ENCODE peak calls at places on chromosomes 4 and X, in five cellular contexts. B is GM23338, T is neural progenitor cell, K is GM23248, C is MM.1S. U is an unnamed sample.

GRCh38 chr4:149980941-149981340 is 97.3 kb upstream of the DCLK2 start:
- DNase-seq in T (peak; percentile 55), K (peak; percentile 62), B (peak; percentile 59), C (peak; percentile 62), U (peak; percentile 43)

GRCh38 chrX:16785247-16786138 is 773 bp upstream of the TXLNG start:
- DNase-seq in T (peak; percentile 39), C (peak; percentile 11), K (peak; percentile 18), B (peak; percentile 6), U (peak; percentile 10)

GRCh38 chrX:1212532-1212931 is at the start of gene CRLF2:
- DNase-seq in C (peak; percentile 37), B (no peak), T (no peak), K (peak; percentile 9), U (peak; percentile 44)

GRCh38 chrX:34521563-34521962 is 135.5 kb downstream of the TMEM47 start:
- DNase-seq in C (no peak), K (peak; percentile 6), B (peak; percentile 52), T (peak; percentile 55), U (no peak)

GRCh38 chr4:38529189-38530115 is 134.5 kb upstream of the KLF3 start:
- DNase-seq in T (no peak), C (no peak), B (peak; percentile 8), K (no peak), U (peak; percentile 61)

GRCh38 chr4:16661813-16662212 is 236.6 kb downstream of the LDB2 start:
- DNase-seq in K (no peak), C (no peak), T (no peak), B (peak; percentile 33), U (no peak)

GRCh38 chr4:7424553-7425111 is 10.1 kb downstream of the PSAPL1 start:
- DNase-seq in B (no peak), C (no peak), K (no peak), T (no peak), U (no peak)

GRCh38 chr4:168076989-168077725 is 15.2 kb upstream of the ANXA10 start:
- DNase-seq in C (peak; percentile 62), B (peak; percentile 75), T (peak; percentile 75), K (peak; percentile 69), U (peak; percentile 52)

GRCh38 chr4:127601029-127601428 is 31.7 kb upstream of the INTU start:
- DNase-seq in C (no peak), B (no peak), T (no peak), K (peak; percentile 69), U (no peak)

GRCh38 chr4:93657527-93657926 is 171.0 kb upstream of the ATOH1 start:
- DNase-seq in C (no peak), K (no peak), B (no peak), T (peak; percentile 5), U (no peak)

GRCh38 chr4:156827519-156827918 is 144.1 kb downstream of the PDGFC start:
- DNase-seq in T (no peak), B (no peak), C (no peak), K (peak; percentile 8), U (no peak)

GRCh38 chrX:37437160-37437559 is 88.0 kb downstream of the PRRG1 start:
- DNase-seq in C (no peak), T (no peak), K (no peak), B (no peak), U (no peak)

GRCh38 chrX:20663287-20663686 is 396.6 kb upstream of the RPS6KA3 start:
- DNase-seq in K (no peak), T (no peak), C (no peak), B (no peak), U (no peak)

GRCh38 chr4:1237981-1238675 is 10.8 kb downstream of the CTBP1 start:
- DNase-seq in K (no peak), T (no peak), B (peak; percentile 0), C (no peak), U (no peak)

GRCh38 chrX:39491548-39492297 is 606.0 kb downstream of the BCOR start:
- DNase-seq in C (peak; percentile 6), B (no peak), K (no peak), T (no peak), U (peak; percentile 11)

GRCh38 chr4:67891645-67892044 is 7.8 kb upstream of the TMPRSS11D start:
- DNase-seq in B (no peak), T (no peak), C (no peak), K (no peak), U (no peak)

GRCh38 chr4:41160010-41160789 is 54.1 kb downstream of the APBB2 start:
- DNase-seq in B (no peak), T (no peak), K (peak; percentile 90), C (no peak), U (no peak)

GRCh38 chrX:124211312-124211942 is 121.0 kb upstream of the TEX13D start:
- DNase-seq in T (peak; percentile 50), C (peak; percentile 48), K (peak; percentile 48), B (peak; percentile 68), U (peak; percentile 60)

GRCh38 chr4:132227349-132228165 is 921.5 kb upstream of the PCDH10 start:
- DNase-seq in B (peak; percentile 80), K (peak; percentile 51), T (peak; percentile 88), C (no peak), U (no peak)

GRCh38 chr4:3269105-3269927 is 20.4 kb downstream of the MSANTD1 start:
- DNase-seq in K (no peak), T (peak; percentile 1), C (no peak), B (no peak), U (no peak)

GRCh38 chr4:158496030-158496741 is 25.5 kb upstream of the RXFP1 start:
- DNase-seq in C (peak; percentile 38), B (peak; percentile 89), K (peak; percentile 4), T (peak; percentile 76), U (peak; percentile 14)

GRCh38 chr4:71231073-71231752 is 107.6 kb upstream of the SLC4A4 start:
- DNase-seq in C (peak; percentile 74), T (peak; percentile 17), K (peak; percentile 67), B (peak; percentile 16), U (no peak)

GRCh38 chrX:9538544-9539045 is 73.7 kb downstream of the TBL1X start:
- DNase-seq in T (no peak), B (no peak), K (no peak), C (no peak), U (no peak)

GRCh38 chrX:136931661-136932060 is 51.1 kb upstream of the RBMX start:
- DNase-seq in C (no peak), B (no peak), T (no peak), K (no peak), U (no peak)

GRCh38 chrX:75276666-75277065 is 2.8 kb downstream of the UPRT start:
- DNase-seq in T (no peak), C (no peak), B (no peak), K (no peak), U (no peak)

GRCh38 chr4:56698329-56698728 is 17.2 kb upstream of the HOPX start:
- DNase-seq in C (no peak), K (peak; percentile 7), B (no peak), T (no peak), U (no peak)

GRCh38 chr4:107391630-107392028 is 328.4 kb downstream of the PAPSS1 start:
- DNase-seq in K (peak; percentile 20), T (no peak), C (no peak), B (no peak), U (no peak)

GRCh38 chr4:4574792-4575191 is 32.9 kb upstream of the STX18 start:
- DNase-seq in K (peak; percentile 86), C (no peak), T (peak; percentile 28), B (peak; percentile 23), U (no peak)

GRCh38 chr4:12562476-12562875 is 921.7 kb downstream of the RAB28 start:
- DNase-seq in C (no peak), K (no peak), B (no peak), T (no peak), U (no peak)

GRCh38 chrX:48589482-48590162 is 7.7 kb upstream of the WDR13 start:
- DNase-seq in T (no peak), C (no peak), K (no peak), B (no peak), U (no peak)

GRCh38 chrX:48974033-48974432 is 2.4 kb upstream of the KCND1 start:
- DNase-seq in B (no peak), K (no peak), T (no peak), C (no peak), U (no peak)

GRCh38 chr4:13522282-13523104 is 21.8 kb downstream of the NKX3-2 start:
- DNase-seq in C (no peak), T (no peak), B (peak; percentile 81), K (no peak), U (no peak)

GRCh38 chr4:113012122-113012725 is 37.2 kb upstream of the ANK2 start:
- DNase-seq in K (no peak), C (no peak), T (no peak), B (no peak), U (no peak)

GRCh38 chr4:3845744-3846429 is 79.7 kb downstream of the ADRA2C start:
- DNase-seq in K (no peak), T (no peak), C (no peak), B (no peak), U (no peak)

GRCh38 chr4:18077808-18078207 is 56.3 kb upstream of the LCORL start:
- DNase-seq in B (no peak), T (no peak), K (no peak), C (peak; percentile 56), U (no peak)

GRCh38 chrX:84044051-84044450 is 143.9 kb downstream of the RPS6KA6 start:
- DNase-seq in B (no peak), C (no peak), K (no peak), T (no peak), U (no peak)

DNA sequence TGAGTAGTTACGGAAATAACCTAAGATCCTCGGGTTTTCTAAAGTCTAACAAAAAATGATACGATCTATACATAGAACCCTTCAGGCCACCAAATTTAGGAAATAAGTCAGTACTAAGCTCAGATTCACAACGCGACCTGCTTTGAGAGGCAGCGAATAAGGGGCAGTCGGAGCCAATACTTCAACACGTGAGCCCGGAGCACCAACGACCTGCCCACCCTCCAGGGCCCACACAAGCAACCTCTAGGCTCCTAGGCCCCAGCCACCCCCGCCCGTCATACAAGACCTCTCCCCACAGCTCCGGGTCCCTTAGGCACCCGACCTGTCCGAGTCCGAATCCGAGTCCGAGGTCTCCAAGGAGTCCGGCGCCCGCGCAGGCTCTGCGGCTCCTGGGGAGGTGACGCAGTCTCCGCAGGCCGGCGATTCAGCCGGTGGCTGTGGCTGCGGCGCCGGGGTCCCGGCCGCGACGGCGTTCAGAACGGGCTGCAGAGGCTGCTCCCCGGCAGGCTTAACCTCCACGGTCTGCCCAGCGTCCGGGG is 580 bp downstream of the NAF1 start:
- DNase-seq in T (peak; percentile 83), K (peak; percentile 83), C (peak; percentile 49), B (peak; percentile 61), U (peak; percentile 64)
- TF ChIP-seq EZH2phosphoT487 in T (no peak), K (no peak), C (no peak), B (no peak), U (no peak)

GRCh38 chrX:115966920-115967319 is 203.6 kb upstream of the AGTR2 start:
- DNase-seq in T (peak; percentile 22), B (no peak), K (peak; percentile 45), C (no peak), U (no peak)
- H3K27ac ChIP-seq in T (no peak overlapping the region), B (no peak overlapping the region), K (no peak overlapping the region), C (no peak overlapping the region), U (no peak overlapping the region)

GRCh38 chr4:95142877-95143412 is 385.2 kb downstream of the BMPR1B start:
- DNase-seq in T (peak; percentile 18), B (peak; percentile 24), C (no peak), K (no peak), U (no peak)
- TF ChIP-seq EZH2phosphoT487 in T (no peak), B (no peak), C (no peak), K (no peak), U (no peak)

DNA sequence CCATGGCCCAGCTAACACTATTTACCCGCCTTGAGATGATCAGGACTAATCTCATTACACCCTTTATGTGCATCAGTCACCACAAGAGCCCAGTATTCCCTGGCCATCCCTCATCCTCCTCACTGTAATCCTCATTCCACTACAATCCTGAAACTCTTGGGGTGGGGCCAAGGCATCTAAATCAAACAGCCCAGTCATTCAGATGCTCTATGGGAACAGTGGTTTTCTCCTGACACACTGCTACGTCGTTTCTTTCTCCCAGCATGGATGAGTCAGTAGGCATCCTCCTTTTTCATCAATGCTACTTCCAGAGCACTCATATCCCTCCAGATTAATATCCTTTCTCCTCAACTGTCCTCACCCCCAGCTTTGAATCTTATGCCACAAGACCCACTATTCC is 5.6 kb downstream of the SDAD1 start:
- DNase-seq in B (no peak), C (no peak), T (no peak), K (peak; percentile 96), U (no peak)
- H3K27ac ChIP-seq in B (no peak overlapping the region), C (no peak overlapping the region), T (no peak overlapping the region), K (peak overlapping the region; percentile 72), U (no peak overlapping the region)